ENCODE peak calls at places on chromosomes 2 and 18, in six cellular contexts. N is T-helper 17 cell, O is non-pigmented ciliary epithelial cell, U is naive B cell, Q is aorta, A is adrenal gland. M is an unnamed sample.

GRCh38 chr2:232339121-232340081 is 39.1 kb upstream of the ALPP start:
- DNase-seq in N (peak), O (no peak), U (no peak), Q (peak), A (no peak), M (no peak)

GRCh38 chr2:16525265-16525887 is 140.3 kb downstream of the CYRIA start:
- DNase-seq in N (no peak), O (no peak), U (no peak), Q (no peak), A (no peak), M (no peak)

GRCh38 chr2:45009928-45010705 is 865 bp upstream of the SIX2 start:
- DNase-seq in N (no peak), O (no peak), U (no peak), Q (peak), A (peak), M (peak)

GRCh38 chr2:175793649-175794048 is 208.4 kb downstream of the LNPK start:
- DNase-seq in N (no peak), O (no peak), U (no peak), Q (no peak), A (no peak), M (no peak)

GRCh38 chr2:167729911-167730310 is 517.5 kb downstream of the STK39 start:
- DNase-seq in N (no peak), O (no peak), U (no peak), Q (no peak), A (no peak), M (no peak)

GRCh38 chr2:126527836-126528490 is 128.0 kb upstream of the GYPC start:
- DNase-seq in N (peak), O (no peak), U (peak), Q (peak), A (peak), M (no peak)

GRCh38 chr2:105517814-105518705 is 119.2 kb upstream of the FHL2 start:
- DNase-seq in N (no peak), O (no peak), U (no peak), Q (peak), A (peak), M (no peak)

GRCh38 chr2:241936457-241937133 is 67.1 kb downstream of the RTP5 start:
- DNase-seq in N (no peak), O (no peak), U (no peak), Q (no peak), A (no peak), M (no peak)

GRCh38 chr2:128347701-128348504 is 29.2 kb upstream of the HS6ST1 start:
- DNase-seq in N (no peak), O (no peak), U (no peak), Q (peak), A (peak), M (no peak)

GRCh38 chr2:225100269-225100668 is 58.0 kb upstream of the DOCK10 start:
- DNase-seq in N (no peak), O (no peak), U (no peak), Q (no peak), A (no peak), M (peak)

GRCh38 chr2:9897331-9897737 is 54.1 kb downstream of the TAF1B start:
- DNase-seq in N (no peak), O (peak), U (no peak), Q (peak), A (peak), M (peak)

GRCh38 chr18:8052237-8052701 is 485.2 kb downstream of the PTPRM start:
- DNase-seq in N (no peak), O (no peak), U (no peak), Q (no peak), A (no peak), M (peak)

GRCh38 chr18:23862071-23862470 is 152.5 kb upstream of the TTC39C start:
- DNase-seq in N (no peak), O (peak), U (no peak), Q (no peak), A (no peak), M (peak)

GRCh38 chr2:147483293-147483669 is 361.5 kb upstream of the ACVR2A start:
- DNase-seq in N (no peak), O (no peak), U (no peak), Q (no peak), A (no peak), M (no peak)

GRCh38 chr18:3869848-3870247 is 419.9 kb downstream of the TGIF1 start:
- DNase-seq in N (no peak), O (no peak), U (peak), Q (no peak), A (peak), M (peak)

M was measured in foreskin keratinocyte.